ENCODE peak calls at places on chromosomes 5 and 9, in four cellular contexts. M is HepG2, Y is GM12878, J is H1. Q is an unnamed sample.

GRCh38 chr5:25823330-25823873 is 1178.6 kb upstream of the CDH10 start:
- DNase-seq in M (no peak), Y (no peak), J (no peak), Q (no peak)

GRCh38 chr9:121833061-121833460 is 181.6 kb downstream of the DAB2IP start:
- DNase-seq in M (no peak), Y (no peak), J (peak), Q (no peak)

GRCh38 chr9:122936464-122936863 is 4.4 kb upstream of the RABGAP1 start:
- DNase-seq in M (peak), Y (no peak), J (no peak), Q (no peak)

GRCh38 chr5:113084402-113085083 is 107.9 kb downstream of the DCP2 start:
- DNase-seq in M (no peak), Y (no peak), J (no peak), Q (peak)

GRCh38 chr9:29564564-29564963 is 1991.3 kb upstream of the C9orf72 start:
- DNase-seq in M (no peak), Y (no peak), J (no peak), Q (no peak)

GRCh38 chr5:149466457-149466972 is 84.7 kb downstream of the CSNK1A1 start:
- DNase-seq in M (no peak), Y (no peak), J (no peak), Q (peak)

GRCh38 chr9:133103183-133103986 is 17.7 kb downstream of the RALGDS start:
- DNase-seq in M (peak), Y (no peak), J (peak), Q (peak)

GRCh38 chr5:92309336-92309991 is 926.3 kb upstream of the ARRDC3 start:
- DNase-seq in M (peak), Y (no peak), J (no peak), Q (no peak)

GRCh38 chr5:172543484-172544298 is 89.4 kb upstream of the SH3PXD2B start:
- DNase-seq in M (no peak), Y (no peak), J (peak), Q (no peak)

GRCh38 chr5:11525020-11525419 is 379.2 kb downstream of the CTNND2 start:
- DNase-seq in M (no peak), Y (no peak), J (no peak), Q (no peak)

DNA sequence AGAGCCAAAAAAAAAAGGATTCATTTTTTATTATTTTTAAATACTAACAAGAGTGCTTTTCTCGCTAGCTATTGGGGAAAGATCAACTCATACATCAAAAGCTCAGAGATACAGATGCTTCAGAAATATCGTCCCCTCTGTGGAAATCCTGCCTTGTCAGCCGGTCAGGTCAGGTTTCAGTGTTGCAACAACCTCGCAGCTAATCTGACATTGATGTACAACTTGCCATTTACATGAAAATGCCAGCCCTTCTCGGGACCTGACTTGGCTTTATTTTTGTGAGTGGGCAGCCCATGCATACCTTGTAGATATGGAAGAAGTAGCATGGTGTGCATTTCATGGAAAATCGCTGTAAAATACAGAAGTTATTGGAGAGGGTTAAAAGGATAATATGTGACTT is 358.8 kb upstream of the ADAMTS16 start:
- DNase-seq in M (no peak), Y (no peak), J (no peak), Q (no peak)
- TF ChIP-seq BRCA1 in M (no peak), Y (no peak), J (no peak), Q (no peak)

DNA sequence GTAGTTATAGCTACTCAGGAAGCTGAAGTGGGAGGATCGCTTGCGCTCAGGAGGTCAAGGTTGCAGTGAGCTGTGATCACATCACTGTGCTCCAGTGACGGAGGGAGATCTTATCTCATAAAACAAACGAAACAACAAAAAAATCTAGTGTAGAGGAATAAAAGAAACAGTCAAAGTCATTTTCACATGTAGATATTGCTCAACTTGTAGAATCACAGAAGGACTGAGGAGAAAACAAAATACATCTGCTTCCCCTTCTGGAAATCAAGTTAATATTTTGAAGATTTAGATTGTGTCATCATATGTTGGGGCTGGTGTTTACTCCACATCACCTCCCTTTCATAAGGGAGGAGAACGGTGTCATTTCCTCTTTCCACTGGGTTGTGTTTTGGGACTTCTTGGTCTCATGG is 8.2 kb upstream of the SLC46A2 start:
- DNase-seq in M (peak), Y (no peak), J (no peak), Q (no peak)
- TF ChIP-seq BRCA1 in M (no peak), Y (no peak), J (no peak), Q (no peak)

GRCh38 chr5:168295574-168296201 is 4.2 kb downstream of the WWC1 start:
- DNase-seq in M (no peak), Y (no peak), J (no peak), Q (no peak)

GRCh38 chr5:168291281-168291960 is at the start of gene WWC1:
- DNase-seq in M (peak), Y (peak), J (peak), Q (peak)

GRCh38 chr5:168291961-168292782 is 727 bp downstream of the WWC1 start:
- DNase-seq in M (no peak), Y (no peak), J (peak), Q (no peak)

GRCh38 chr5:168290902-168291280 is 554 bp upstream of the WWC1 start:
- DNase-seq in M (no peak), Y (no peak), J (no peak), Q (no peak)

GRCh38 chr5:168292783-168293696 is 1.6 kb downstream of the WWC1 start:
- DNase-seq in M (no peak), Y (no peak), J (no peak), Q (no peak)
- TF ChIP-seq BRCA1 in M (no peak), Y (no peak), J (no peak), Q (no peak)

DNA sequence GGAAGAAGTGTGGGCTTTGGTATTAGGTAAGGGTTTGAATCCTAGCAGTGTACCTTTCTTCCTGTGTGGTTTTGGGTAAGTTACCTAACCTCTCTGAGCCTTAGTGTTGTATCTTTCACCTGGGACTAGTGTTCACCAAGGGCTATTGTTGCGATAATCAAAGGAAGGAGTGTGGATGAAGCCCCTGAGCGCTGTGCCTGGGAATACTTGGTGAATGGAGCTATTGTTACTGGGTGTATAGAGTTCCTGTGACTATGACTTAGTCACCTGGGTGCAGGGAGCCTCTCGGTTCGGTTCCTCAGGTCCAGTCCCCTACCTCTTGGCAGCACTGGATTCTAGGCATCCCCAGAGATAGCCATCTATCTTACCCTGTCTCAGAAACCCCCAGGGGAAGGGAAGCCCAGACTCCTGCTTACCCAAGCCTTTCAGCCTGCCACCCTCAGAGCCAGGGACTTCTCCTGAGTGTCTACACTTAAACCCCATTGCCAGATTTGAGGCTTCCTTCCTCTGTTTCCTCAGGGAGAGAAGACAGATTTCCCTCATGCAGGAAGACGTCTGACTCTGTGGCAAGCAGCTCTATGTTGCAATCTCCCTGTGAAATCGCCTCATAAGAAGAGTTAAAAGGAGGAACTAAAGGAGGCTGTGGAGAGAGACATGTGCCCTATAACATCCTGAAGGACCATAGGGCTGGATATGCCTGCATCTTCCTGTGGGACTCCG is 181.0 kb upstream of the PITX1 start:
- DNase-seq in M (no peak), Y (no peak), J (peak), Q (no peak)
- TF ChIP-seq BRCA1 in M (no peak), Y (no peak), J (no peak), Q (no peak)